ENCODE peak calls at places on chromosomes 4 and X, in ten cellular contexts. S is IMR-90; F is lung; L is effector memory CD4-positive, alpha-beta T cell; X is HepG2; V is hepatocyte; Q is tibial artery; I is thoracic aorta; B is transverse colon; H is ovary. A is an unnamed sample.
A peak's percentile ranks its signal among the peaks of the same experiment; 100 is the strongest.

GRCh38 chrX:25052798-25053534 is 37.2 kb upstream of the ARX start:
- DNase-seq in S (no peak), F (no peak), L (no peak), X (no peak), V (no peak), Q (no peak), I (no peak), B (no peak), H (no peak), A (no peak)

GRCh38 chr4:135508006-135508714 is 1306.6 kb upstream of the PABPC4L start:
- DNase-seq in S (peak; percentile 86), F (no peak), L (no peak), X (no peak), V (no peak), Q (no peak), I (no peak), B (no peak), H (no peak), A (no peak)

GRCh38 chr4:14749910-14750309 is 252.4 kb upstream of the CPEB2 start:
- DNase-seq in S (no peak), F (peak; percentile 60), L (no peak), X (no peak), V (peak; percentile 16), Q (no peak), I (no peak), B (peak; percentile 28), H (no peak), A (no peak)

GRCh38 chrX:45750639-45751038 is 550.0 kb upstream of the DIPK2B start:
- DNase-seq in S (no peak), F (no peak), L (no peak), X (no peak), V (no peak), Q (no peak), I (no peak), B (no peak), H (no peak), A (no peak)

GRCh38 chrX:13876652-13877051 is 59.8 kb upstream of the GPM6B start:
- DNase-seq in S (peak; percentile 78), F (no peak), L (no peak), X (no peak), V (no peak), Q (no peak), I (no peak), B (no peak), H (no peak), A (no peak)

GRCh38 chr4:8337083-8337482 is 67.5 kb downstream of the HTRA3 start:
- DNase-seq in S (no peak), F (no peak), L (no peak), X (no peak), V (no peak), Q (no peak), I (no peak), B (no peak), H (no peak), A (no peak)

GRCh38 chrX:26442340-26442739 is 226.4 kb downstream of the MAGEB5 start:
- DNase-seq in S (peak; percentile 26), F (no peak), L (no peak), X (no peak), V (peak; percentile 52), Q (no peak), I (no peak), B (no peak), H (no peak), A (no peak)

GRCh38 chr4:104393649-104394048 is 101.0 kb downstream of the CXXC4 start:
- DNase-seq in S (no peak), F (no peak), L (no peak), X (no peak), V (no peak), Q (no peak), I (no peak), B (no peak), H (no peak), A (no peak)

GRCh38 chr4:4642201-4643025 is 100.6 kb upstream of the STX18 start:
- DNase-seq in S (no peak), F (no peak), L (no peak), X (no peak), V (no peak), Q (no peak), I (no peak), B (no peak), H (no peak), A (no peak)

GRCh38 chr4:33886356-33886755 is 2358.0 kb downstream of the ARAP2 start:
- DNase-seq in S (no peak), F (no peak), L (no peak), X (no peak), V (no peak), Q (no peak), I (no peak), B (no peak), H (no peak), A (no peak)

GRCh38 chr4:109432676-109433075 is 939 bp upstream of the SEC24B start:
- DNase-seq in S (peak; percentile 77), F (no peak), L (no peak), X (no peak), V (peak; percentile 57), Q (no peak), I (no peak), B (no peak), H (no peak), A (no peak)

GRCh38 chr4:109433281-109434006 is at the start of gene SEC24B:
- DNase-seq in S (peak; percentile 62), F (peak; percentile 93), L (peak; percentile 84), X (peak; percentile 73), V (peak; percentile 91), Q (peak; percentile 93), I (peak; percentile 57), B (peak; percentile 92), H (peak; percentile 79), A (peak; percentile 90)

GRCh38 chr4:109434793-109435080 is 1.1 kb downstream of the SEC24B start:
- DNase-seq in S (peak; percentile 37), F (no peak), L (no peak), X (no peak), V (no peak), Q (no peak), I (no peak), B (no peak), H (no peak), A (no peak)

GRCh38 chr4:109434007-109434792 is 585 bp downstream of the SEC24B start:
- DNase-seq in S (peak; percentile 18), F (peak; percentile 42), L (no peak), X (peak; percentile 18), V (peak; percentile 41), Q (peak; percentile 69), I (no peak), B (peak; percentile 35), H (peak; percentile 39), A (no peak)

GRCh38 chr4:109432203-109432602 is 1.4 kb upstream of the SEC24B start:
- DNase-seq in S (no peak), F (no peak), L (no peak), X (no peak), V (no peak), Q (no peak), I (no peak), B (no peak), H (no peak), A (no peak)
- H3K4me3 ChIP-seq in S (no peak overlapping the region), F (no peak overlapping the region), L (no peak overlapping the region), X (no peak overlapping the region), V (peak overlapping the region; percentile 1), Q (no peak overlapping the region), I (peak overlapping the region; percentile 83), B (no peak overlapping the region), H (no peak overlapping the region), A (no peak overlapping the region)

GRCh38 chrX:107924136-107924746 is 57.9 kb downstream of the TEX13B start:
- DNase-seq in S (no peak), F (no peak), L (no peak), X (no peak), V (no peak), Q (no peak), I (no peak), B (no peak), H (no peak), A (no peak)
- H3K27ac ChIP-seq in S (no peak overlapping the region), F (no peak overlapping the region), L (no peak overlapping the region), X (no peak overlapping the region), V (no peak overlapping the region), Q (no peak overlapping the region), I (no peak overlapping the region), B (no peak overlapping the region), H (no peak overlapping the region), A (no peak overlapping the region)

GRCh38 chr4:145101091-145101490 is 3.0 kb downstream of the ABCE1 start:
- DNase-seq in S (no peak), F (no peak), L (no peak), X (no peak), V (no peak), Q (no peak), I (no peak), B (no peak), H (no peak), A (no peak)
- H3K4me3 ChIP-seq in S (no peak overlapping the region), F (no peak overlapping the region), L (no peak overlapping the region), X (no peak overlapping the region), V (no peak overlapping the region), Q (no peak overlapping the region), I (no peak overlapping the region), B (no peak overlapping the region), H (no peak overlapping the region), A (no peak overlapping the region)

DNA sequence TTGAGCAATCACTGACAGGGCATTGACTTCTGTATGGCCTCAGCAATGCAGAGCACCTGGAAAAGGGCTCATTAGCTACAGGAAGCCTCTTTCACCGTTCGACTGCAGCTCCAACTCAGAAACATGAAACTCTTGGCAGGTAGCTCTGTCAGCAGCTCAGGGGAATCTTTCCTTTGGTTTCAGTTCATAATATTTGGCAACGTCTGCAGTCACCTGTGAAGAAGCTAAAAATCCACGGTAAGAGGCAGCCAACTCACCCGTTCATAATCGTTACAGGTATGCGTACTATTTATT is 354.9 kb downstream of the CAMK2D start:
- DNase-seq in S (no peak), F (no peak), L (no peak), X (no peak), V (no peak), Q (no peak), I (no peak), B (no peak), H (no peak), A (no peak)
- H3K27ac ChIP-seq in S (no peak overlapping the region), F (no peak overlapping the region), L (no peak overlapping the region), X (peak overlapping the region; percentile 4), V (no peak overlapping the region), Q (no peak overlapping the region), I (no peak overlapping the region), B (no peak overlapping the region), H (no peak overlapping the region), A (no peak overlapping the region)

DNA sequence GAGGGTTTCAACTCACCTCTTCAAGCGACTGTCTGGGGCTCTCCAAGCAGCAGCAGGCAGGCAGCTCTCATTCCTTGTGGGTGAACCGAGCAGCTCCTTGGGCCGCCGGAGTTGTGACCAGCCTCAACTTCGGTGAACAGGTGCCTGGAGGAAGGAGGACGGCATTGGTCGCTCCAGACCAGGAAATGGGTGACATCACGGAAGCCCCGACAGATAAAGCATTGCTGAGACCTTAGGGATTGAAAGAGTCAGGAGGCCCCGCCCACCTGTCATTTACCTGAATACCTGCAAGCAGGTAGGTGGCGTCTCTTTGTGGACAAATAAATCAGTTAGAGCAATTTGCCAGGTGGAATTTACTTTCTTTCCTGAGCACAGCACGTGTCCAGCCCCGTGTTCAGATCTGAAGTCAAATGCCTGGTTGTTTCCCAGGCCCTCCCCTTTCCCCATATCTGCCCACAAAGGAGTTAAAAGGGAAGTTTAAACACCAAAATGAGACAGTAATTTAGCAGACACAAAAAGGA is at the start of gene LNX1:
- DNase-seq in S (no peak), F (peak; percentile 84), L (no peak), X (no peak), V (peak; percentile 97), Q (no peak), I (no peak), B (peak; percentile 95), H (no peak), A (no peak)
- H3K4me3 ChIP-seq in S (no peak within 1 kb of the TSS), F (no peak within 1 kb of the TSS), L (no peak within 1 kb of the TSS), X (no peak within 1 kb of the TSS), V (peak within 1 kb of the TSS; percentile 59), Q (no peak within 1 kb of the TSS), I (peak within 1 kb of the TSS; percentile 10), B (peak within 1 kb of the TSS; percentile 8), H (no peak within 1 kb of the TSS), A (no peak within 1 kb of the TSS)